ENCODE peak calls at places on chromosomes 16 and 17, in ten cellular contexts. M is non-pigmented ciliary epithelial cell; U is pons; C is NCI-H82; O is activated CD8-positive, alpha-beta T cell treated with anti-CD3 and anti-CD28 coated beads, Interleukin-2, amount 10 ng/mL, durations not matched to agents 7 days and 5 days; F is myocyte; D is activated gamma-delta T cell treated with Interleukin-2 at 50 U/mL for 16 hours; T is activated T-cell treated with anti-CD3 and anti-CD28 coated beads, Interleukin-2, amount 50 U/mL, for 24 hours; N is amniotic stem cell; Y is EH. S is an unnamed sample.

GRCh38 chr16:85736924-85737323 is 14.0 kb downstream of the C16orf74 start:
- DNase-seq in N (no peak), C (no peak), O (no peak), F (no peak), M (no peak), Y (no peak), D (no peak), U (no peak), T (no peak), S (no peak)

GRCh38 chr17:80008383-80008840 is 27.3 kb downstream of the TBC1D16 start:
- DNase-seq in Y (peak), O (peak), N (peak), U (no peak), D (peak), M (no peak), F (peak), C (peak), T (peak), S (peak)

GRCh38 chr16:56632848-56633365 is 448 bp downstream of the MT1M start:
- DNase-seq in Y (no peak), U (no peak), D (no peak), T (no peak), N (no peak), C (no peak), F (no peak), O (no peak), M (no peak), S (no peak)

GRCh38 chr16:68590201-68590994 is 51.3 kb downstream of the ZFP90 start:
- DNase-seq in O (peak), F (peak), D (peak), Y (peak), N (no peak), U (peak), T (peak), C (peak), M (peak), S (no peak)

GRCh38 chr17:36008998-36009665 is 7.8 kb upstream of the CCL15 start:
- DNase-seq in T (no peak), N (no peak), C (peak), Y (peak), F (no peak), O (peak), M (no peak), U (no peak), D (no peak), S (peak)

GRCh38 chr16:972316-973002 is 1.7 kb upstream of the LMF1 start:
- DNase-seq in Y (no peak), C (no peak), F (no peak), N (no peak), U (peak), T (no peak), M (no peak), D (no peak), O (no peak), S (no peak)

GRCh38 chr17:74945543-74945942 is 9.8 kb downstream of the OTOP3 start:
- DNase-seq in M (no peak), T (no peak), F (no peak), O (no peak), N (no peak), Y (no peak), D (no peak), C (no peak), U (no peak), S (peak)

GRCh38 chr16:57372372-57373116 is at the start of gene CX3CL1:
- DNase-seq in N (no peak), U (peak), M (no peak), F (peak), O (no peak), Y (peak), D (no peak), C (peak), T (no peak), S (no peak)

S was measured in MM.1S.